ENCODE peak calls at places on chromosome 12, in ten cellular contexts. K is transverse colon, Z is HFFc6, X is mammary epithelial cell, L is fibroblast of pulmonary artery, P is hepatocyte, G is HCT116, J is cardiac fibroblast, R is AG09319, W is WTC11. Y is an unnamed sample.

GRCh38 chr12:78120866-78121590 is 290.3 kb downstream of the NAV3 start:
- DNase-seq in K (no peak), Z (no peak), X (no peak), L (peak), P (no peak), G (peak), J (peak), R (peak), W (no peak), Y (peak)

GRCh38 chr12:15575797-15576560 is 213.2 kb downstream of the EPS8 start:
- DNase-seq in K (no peak), Z (no peak), X (no peak), L (no peak), P (no peak), G (no peak), J (no peak), R (no peak), W (no peak), Y (no peak)

GRCh38 chr12:96452271-96452922 is 37.0 kb upstream of the CFAP54 start:
- DNase-seq in K (no peak), Z (no peak), X (no peak), L (no peak), P (no peak), G (no peak), J (no peak), R (no peak), W (no peak), Y (no peak)

GRCh38 chr12:29519585-29520182 is 22.2 kb upstream of the OVCH1 start:
- DNase-seq in K (no peak), Z (peak), X (peak), L (peak), P (peak), G (peak), J (peak), R (peak), W (no peak), Y (peak)

GRCh38 chr12:50637870-50638481 is 125.9 kb upstream of the ATF1 start:
- DNase-seq in K (no peak), Z (peak), X (peak), L (peak), P (peak), G (no peak), J (peak), R (no peak), W (no peak), Y (no peak)

GRCh38 chr12:57179331-57180086 is 32.1 kb upstream of the LRP1-AS start:
- DNase-seq in K (no peak), Z (no peak), X (no peak), L (no peak), P (no peak), G (no peak), J (no peak), R (no peak), W (no peak), Y (no peak)

GRCh38 chr12:109870648-109871047 is 9.7 kb downstream of the GLTP start:
- DNase-seq in K (no peak), Z (peak), X (peak), L (peak), P (no peak), G (no peak), J (peak), R (no peak), W (no peak), Y (no peak)

GRCh38 chr12:109760930-109761630 is 47.5 kb downstream of the FAM222A start:
- DNase-seq in K (no peak), Z (no peak), X (no peak), L (no peak), P (no peak), G (no peak), J (no peak), R (no peak), W (peak), Y (no peak)

GRCh38 chr12:119183942-119184695 is 5.4 kb downstream of the HSPB8 start:
- DNase-seq in K (no peak), Z (no peak), X (no peak), L (no peak), P (no peak), G (no peak), J (peak), R (no peak), W (no peak), Y (no peak)

GRCh38 chr12:51386361-51386760 is 4.8 kb downstream of the GALNT6 start:
- DNase-seq in K (no peak), Z (no peak), X (no peak), L (no peak), P (no peak), G (no peak), J (no peak), R (no peak), W (no peak), Y (no peak)

GRCh38 chr12:116015525-116015924 is 262.0 kb downstream of the MED13L start:
- DNase-seq in K (no peak), Z (peak), X (peak), L (peak), P (peak), G (no peak), J (peak), R (peak), W (no peak), Y (no peak)

GRCh38 chr12:3795096-3795799 is 42.3 kb upstream of the CRACR2A start:
- DNase-seq in K (no peak), Z (no peak), X (no peak), L (no peak), P (no peak), G (no peak), J (no peak), R (no peak), W (no peak), Y (no peak)

GRCh38 chr12:111318450-111318849 is 50.4 kb downstream of the PHETA1 start:
- DNase-seq in K (no peak), Z (no peak), X (no peak), L (no peak), P (no peak), G (no peak), J (no peak), R (no peak), W (no peak), Y (no peak)

GRCh38 chr12:32478858-32479257 is 79.5 kb downstream of the FGD4 start:
- DNase-seq in K (no peak), Z (no peak), X (no peak), L (no peak), P (no peak), G (no peak), J (no peak), R (no peak), W (no peak), Y (no peak)

GRCh38 chr12:88127099-88127498 is 14.8 kb downstream of the CEP290 start:
- DNase-seq in K (no peak), Z (no peak), X (no peak), L (no peak), P (no peak), G (no peak), J (no peak), R (no peak), W (no peak), Y (no peak)

GRCh38 chr12:72141381-72141780 is 130.8 kb upstream of the TRHDE start:
- DNase-seq in K (no peak), Z (peak), X (peak), L (peak), P (no peak), G (peak), J (peak), R (no peak), W (no peak), Y (no peak)

GRCh38 chr12:19915392-19916192 is 452.7 kb upstream of the PDE3A start:
- DNase-seq in K (no peak), Z (no peak), X (no peak), L (peak), P (peak), G (peak), J (peak), R (peak), W (no peak), Y (peak)

GRCh38 chr12:128864516-128865186 is 11.4 kb downstream of the GLT1D1 start:
- DNase-seq in K (no peak), Z (no peak), X (no peak), L (no peak), P (no peak), G (no peak), J (no peak), R (no peak), W (no peak), Y (no peak)

GRCh38 chr12:105705765-105706164 is 375.3 kb downstream of the C12orf75 start:
- DNase-seq in K (peak), Z (peak), X (peak), L (peak), P (peak), G (peak), J (peak), R (peak), W (peak), Y (peak)

GRCh38 chr12:106138279-106138645 is 492 bp downstream of the NUAK1 start:
- DNase-seq in K (no peak), Z (no peak), X (peak), L (no peak), P (peak), G (no peak), J (no peak), R (no peak), W (no peak), Y (no peak)

GRCh38 chr12:102216086-102216691 is 18.6 kb upstream of the PMCH start:
- DNase-seq in K (no peak), Z (peak), X (peak), L (peak), P (peak), G (peak), J (peak), R (peak), W (no peak), Y (no peak)

GRCh38 chr12:59452259-59452658 is 143.6 kb upstream of the SLC16A7 start:
- DNase-seq in K (no peak), Z (peak), X (peak), L (peak), P (no peak), G (no peak), J (peak), R (peak), W (no peak), Y (peak)

GRCh38 chr12:65825573-65826512 is 1.6 kb downstream of the HMGA2 start:
- DNase-seq in K (peak), Z (no peak), X (no peak), L (peak), P (peak), G (no peak), J (peak), R (no peak), W (peak), Y (peak)

GRCh38 chr12:131349397-131350127 is 361.3 kb upstream of the SFSWAP start:
- DNase-seq in K (no peak), Z (no peak), X (no peak), L (no peak), P (no peak), G (no peak), J (no peak), R (no peak), W (no peak), Y (no peak)

GRCh38 chr12:121391619-121392324 is 8.1 kb upstream of the RNF34 start:
- DNase-seq in K (peak), Z (peak), X (peak), L (peak), P (peak), G (no peak), J (peak), R (peak), W (no peak), Y (no peak)

GRCh38 chr12:74483057-74483456 is 54.6 kb upstream of the ATXN7L3B start:
- DNase-seq in K (no peak), Z (no peak), X (no peak), L (no peak), P (no peak), G (no peak), J (no peak), R (no peak), W (no peak), Y (no peak)

GRCh38 chr12:49556391-49557186 is 11.4 kb downstream of the MCRS1 start:
- DNase-seq in K (no peak), Z (no peak), X (no peak), L (no peak), P (no peak), G (no peak), J (no peak), R (no peak), W (no peak), Y (no peak)

GRCh38 chr12:108862588-108862959 is 5.2 kb upstream of the SSH1 start:
- DNase-seq in K (no peak), Z (no peak), X (no peak), L (no peak), P (no peak), G (no peak), J (no peak), R (no peak), W (no peak), Y (no peak)

GRCh38 chr12:26120561-26121274 is 4.1 kb downstream of the BHLHE41 start:
- DNase-seq in K (no peak), Z (no peak), X (peak), L (no peak), P (no peak), G (no peak), J (no peak), R (no peak), W (no peak), Y (no peak)

GRCh38 chr12:19220861-19221466 is 91.4 kb downstream of the PLEKHA5 start:
- DNase-seq in K (no peak), Z (peak), X (peak), L (peak), P (no peak), G (no peak), J (peak), R (no peak), W (no peak), Y (no peak)

GRCh38 chr12:19689226-19689625 is 249.9 kb downstream of the AEBP2 start:
- DNase-seq in K (no peak), Z (no peak), X (no peak), L (no peak), P (no peak), G (no peak), J (no peak), R (no peak), W (no peak), Y (no peak)

GRCh38 chr12:67434653-67435375 is 165.7 kb downstream of the CAND1 start:
- DNase-seq in K (no peak), Z (peak), X (peak), L (peak), P (peak), G (no peak), J (peak), R (peak), W (no peak), Y (no peak)

GRCh38 chr12:62767506-62767905 is 167.4 kb downstream of the PPM1H start:
- DNase-seq in K (no peak), Z (peak), X (peak), L (peak), P (no peak), G (no peak), J (peak), R (no peak), W (no peak), Y (no peak)

GRCh38 chr12:643478-644292 is 19.6 kb downstream of the NINJ2 start:
- DNase-seq in K (peak), Z (no peak), X (no peak), L (no peak), P (no peak), G (no peak), J (no peak), R (no peak), W (no peak), Y (no peak)

GRCh38 chr12:53478865-53479264 is 20.4 kb downstream of the MAP3K12 start:
- DNase-seq in K (no peak), Z (no peak), X (no peak), L (no peak), P (no peak), G (no peak), J (peak), R (no peak), W (no peak), Y (no peak)

GRCh38 chr12:125287155-125287847 is 222.1 kb downstream of the AACS start:
- DNase-seq in K (no peak), Z (no peak), X (no peak), L (no peak), P (no peak), G (no peak), J (no peak), R (no peak), W (no peak), Y (no peak)
- TF ChIP-seq CTCF in K (no peak), Z (no peak), X (no peak), L (no peak), P (no peak), G (no peak), J (no peak), R (no peak), W (no peak), Y (no peak)

GRCh38 chr12:24948816-24949722 is at the start of gene BCAT1:
- DNase-seq in K (peak), Z (peak), X (peak), L (peak), P (peak), G (no peak), J (peak), R (peak), W (peak), Y (peak)
- TF ChIP-seq CTCF in K (no peak), Z (peak), X (no peak), L (peak), P (peak), G (no peak), J (peak), R (peak), W (no peak), Y (no peak)

GRCh38 chr12:13666806-13667205 is 314.6 kb downstream of the GRIN2B start:
- DNase-seq in K (no peak), Z (no peak), X (no peak), L (no peak), P (peak), G (no peak), J (no peak), R (no peak), W (no peak), Y (no peak)
- TF ChIP-seq CTCF in K (no peak), Z (no peak), X (peak), L (no peak), P (peak), G (peak), J (no peak), R (no peak), W (no peak), Y (no peak)

GRCh38 chr12:27385756-27386155 is 53.1 kb downstream of the BMAL2 start:
- DNase-seq in K (no peak), Z (no peak), X (no peak), L (no peak), P (no peak), G (no peak), J (no peak), R (no peak), W (no peak), Y (no peak)

GRCh38 chr12:27383429-27384260 is 51.0 kb downstream of the BMAL2 start:
- DNase-seq in K (peak), Z (peak), X (peak), L (peak), P (peak), G (peak), J (peak), R (peak), W (peak), Y (peak)

GRCh38 chr12:27382126-27382795 is 49.6 kb downstream of the BMAL2 start:
- DNase-seq in K (no peak), Z (peak), X (no peak), L (no peak), P (no peak), G (no peak), J (peak), R (no peak), W (no peak), Y (no peak)

GRCh38 chr12:27382924-27383323 is 50.3 kb downstream of the BMAL2 start:
- DNase-seq in K (no peak), Z (no peak), X (no peak), L (no peak), P (no peak), G (no peak), J (no peak), R (no peak), W (no peak), Y (no peak)

GRCh38 chr12:27384261-27384590 is 51.6 kb downstream of the BMAL2 start:
- DNase-seq in K (no peak), Z (no peak), X (no peak), L (no peak), P (no peak), G (no peak), J (no peak), R (no peak), W (no peak), Y (no peak)
- TF ChIP-seq CTCF in K (peak), Z (peak), X (no peak), L (no peak), P (no peak), G (no peak), J (no peak), R (no peak), W (peak), Y (no peak)

DNA sequence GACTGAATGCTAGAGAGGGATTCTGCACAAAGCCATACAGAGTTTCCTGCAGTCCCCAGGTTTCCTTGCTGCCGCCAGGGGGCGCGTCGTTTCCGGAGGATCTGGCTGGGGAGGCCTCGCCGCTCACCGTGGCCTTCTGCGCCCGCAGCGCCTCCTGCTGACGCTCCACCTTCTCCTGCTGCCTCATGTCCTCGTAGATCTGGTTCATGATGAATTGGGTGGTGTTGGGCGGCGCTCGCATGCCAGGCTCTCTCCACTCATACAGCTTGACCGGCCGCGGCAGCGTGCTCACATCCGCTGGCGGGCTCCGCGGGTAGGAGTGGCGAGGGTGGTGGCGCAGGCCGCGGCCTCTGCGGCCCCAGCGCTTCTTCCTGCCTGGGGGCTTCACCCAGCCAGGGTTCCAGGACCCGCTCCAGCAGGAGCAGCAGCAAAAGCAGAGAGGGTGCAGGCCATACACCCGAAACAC is 987 bp downstream of the CCER1 start:
- DNase-seq in K (no peak), Z (no peak), X (no peak), L (no peak), P (no peak), G (no peak), J (peak), R (no peak), W (peak), Y (no peak)
- TF ChIP-seq CTCF in K (no peak), Z (peak), X (peak), L (peak), P (peak), G (peak), J (peak), R (no peak), W (peak), Y (no peak)

GRCh38 chr12:42967850-42968249 is 378.3 kb upstream of the PRICKLE1 start:
- DNase-seq in K (no peak), Z (no peak), X (no peak), L (no peak), P (no peak), G (no peak), J (no peak), R (no peak), W (no peak), Y (no peak)
- TF ChIP-seq CTCF in K (no peak), Z (no peak), X (no peak), L (no peak), P (no peak), G (no peak), J (no peak), R (no peak), W (no peak), Y (no peak)

DNA sequence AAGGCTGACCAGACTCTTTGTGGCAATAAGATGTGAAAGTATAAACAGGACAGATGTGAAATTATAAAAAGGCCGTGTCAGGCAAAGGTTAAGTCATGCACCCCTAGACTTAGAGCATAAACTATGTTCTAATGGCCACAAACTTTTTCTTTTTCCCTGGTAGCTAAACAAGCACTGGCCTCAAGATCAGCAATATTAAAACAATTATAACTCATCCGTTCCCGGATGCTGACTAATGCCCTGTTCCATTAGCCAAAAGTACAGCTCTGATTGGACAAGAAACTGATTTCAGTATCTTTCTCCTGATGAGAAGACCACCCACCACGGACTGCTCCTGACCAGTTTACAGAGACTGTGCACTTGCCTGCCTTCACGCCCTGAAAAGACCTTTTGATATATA is 162.2 kb downstream of the IPO8 start:
- DNase-seq in K (no peak), Z (no peak), X (no peak), L (peak), P (no peak), G (no peak), J (peak), R (no peak), W (no peak), Y (no peak)
- TF ChIP-seq CTCF in K (no peak), Z (no peak), X (no peak), L (no peak), P (no peak), G (no peak), J (no peak), R (no peak), W (no peak), Y (no peak)